ENCODE peak calls at places on chromosomes 3 and 15, in four cellular contexts. I is H1, E is K562, H is HepG2. S is an unnamed sample.

GRCh38 chr15:39786444-39787056 is 3.9 kb upstream of the FSIP1 start:
- DNase-seq in I (no peak), E (peak), H (peak), S (peak)

GRCh38 chr3:82568776-82569338 is 807.4 kb upstream of the GBE1 start:
- DNase-seq in I (no peak), E (no peak), H (peak), S (no peak)

GRCh38 chr3:4600526-4600925 is 107.4 kb downstream of the ITPR1 start:
- DNase-seq in I (no peak), E (no peak), H (no peak), S (no peak)

GRCh38 chr15:74907277-74907870 is 723 bp upstream of the FAM219B start:
- DNase-seq in I (no peak), E (no peak), H (no peak), S (no peak)

GRCh38 chr15:81098884-81099601 is 35.0 kb upstream of the CFAP161 start:
- DNase-seq in I (peak), E (peak), H (no peak), S (peak)

GRCh38 chr3:69647710-69648109 is 91.6 kb upstream of the MITF start:
- DNase-seq in I (no peak), E (no peak), H (no peak), S (no peak)

GRCh38 chr3:168591587-168591986 is 495.9 kb upstream of the GOLIM4 start:
- DNase-seq in I (no peak), E (no peak), H (no peak), S (no peak)

GRCh38 chr15:58734859-58735258 is 14.6 kb downstream of the ADAM10 start:
- DNase-seq in I (no peak), E (no peak), H (no peak), S (no peak)

GRCh38 chr3:171770689-171771620 is 39.3 kb downstream of the PLD1 start:
- DNase-seq in I (no peak), E (peak), H (peak), S (peak)

GRCh38 chr3:161890147-161890625 is 393.6 kb downstream of the OTOL1 start:
- DNase-seq in I (no peak), E (no peak), H (no peak), S (peak)

GRCh38 chr3:149621218-149622005 is 36.4 kb downstream of the WWTR1 start:
- DNase-seq in I (no peak), E (no peak), H (no peak), S (peak)

GRCh38 chr3:188553569-188553968 is 399.6 kb downstream of the LPP start:
- DNase-seq in I (no peak), E (no peak), H (no peak), S (no peak)

GRCh38 chr3:117756580-117756979 is 1047.0 kb downstream of the TUSC7 start:
- DNase-seq in I (no peak), E (no peak), H (no peak), S (peak)

GRCh38 chr3:130702985-130703384 is 43.6 kb downstream of the PIK3R4 start:
- DNase-seq in I (no peak), E (no peak), H (peak), S (no peak)

GRCh38 chr3:138332472-138333073 is 2.9 kb upstream of the NME9 start:
- DNase-seq in I (peak), E (peak), H (peak), S (peak)

GRCh38 chr3:41357271-41357670 is 158.0 kb downstream of the CTNNB1 start:
- DNase-seq in I (no peak), E (no peak), H (no peak), S (no peak)

GRCh38 chr3:99332276-99332675 is 306.1 kb upstream of the COL8A1 start:
- DNase-seq in I (no peak), E (no peak), H (no peak), S (no peak)

GRCh38 chr3:87333393-87333892 is 57.1 kb upstream of the POU1F1 start:
- DNase-seq in I (no peak), E (no peak), H (peak), S (peak)

GRCh38 chr15:41933771-41934170 is 38.6 kb downstream of the EHD4 start:
- DNase-seq in I (no peak), E (no peak), H (no peak), S (peak)

GRCh38 chr15:30859091-30859874 is 44.4 kb upstream of the FAN1 start:
- DNase-seq in I (no peak), E (peak), H (peak), S (peak)

GRCh38 chr3:131348911-131349310 is 32.7 kb upstream of the NUDT16 start:
- DNase-seq in I (no peak), E (no peak), H (no peak), S (no peak)

GRCh38 chr15:98753726-98754125 is 105.4 kb downstream of the IGF1R start:
- DNase-seq in I (no peak), E (no peak), H (no peak), S (no peak)

GRCh38 chr15:88498991-88499390 is 31.5 kb downstream of the MRPS11 start:
- DNase-seq in I (no peak), E (no peak), H (no peak), S (no peak)

GRCh38 chr3:155853214-155854146 is 747 bp downstream of the SLC33A1 start:
- DNase-seq in I (no peak), E (no peak), H (peak), S (peak)

GRCh38 chr3:65714138-65714537 is 324.6 kb downstream of the MAGI1 start:
- DNase-seq in I (no peak), E (no peak), H (no peak), S (peak)

GRCh38 chr3:112656045-112656444 is 15.1 kb upstream of the CCDC80 start:
- DNase-seq in I (no peak), E (no peak), H (no peak), S (peak)

GRCh38 chr3:123660276-123660675 is 75.4 kb upstream of the HACD2 start:
- DNase-seq in I (no peak), E (no peak), H (no peak), S (no peak)

GRCh38 chr3:123661973-123662372 is 77.1 kb upstream of the HACD2 start:
- DNase-seq in I (no peak), E (no peak), H (no peak), S (no peak)

GRCh38 chr3:123658118-123658859 is 73.4 kb upstream of the HACD2 start:
- DNase-seq in I (no peak), E (no peak), H (no peak), S (peak)

GRCh38 chr3:123658860-123659221 is 74.0 kb upstream of the HACD2 start:
- DNase-seq in I (no peak), E (no peak), H (no peak), S (no peak)

GRCh38 chr3:123660900-123661299 is 76.0 kb upstream of the HACD2 start:
- DNase-seq in I (no peak), E (no peak), H (no peak), S (peak)
- H3K9ac ChIP-seq in I (no peak), E (no peak), H (no peak), S (peak)

DNA sequence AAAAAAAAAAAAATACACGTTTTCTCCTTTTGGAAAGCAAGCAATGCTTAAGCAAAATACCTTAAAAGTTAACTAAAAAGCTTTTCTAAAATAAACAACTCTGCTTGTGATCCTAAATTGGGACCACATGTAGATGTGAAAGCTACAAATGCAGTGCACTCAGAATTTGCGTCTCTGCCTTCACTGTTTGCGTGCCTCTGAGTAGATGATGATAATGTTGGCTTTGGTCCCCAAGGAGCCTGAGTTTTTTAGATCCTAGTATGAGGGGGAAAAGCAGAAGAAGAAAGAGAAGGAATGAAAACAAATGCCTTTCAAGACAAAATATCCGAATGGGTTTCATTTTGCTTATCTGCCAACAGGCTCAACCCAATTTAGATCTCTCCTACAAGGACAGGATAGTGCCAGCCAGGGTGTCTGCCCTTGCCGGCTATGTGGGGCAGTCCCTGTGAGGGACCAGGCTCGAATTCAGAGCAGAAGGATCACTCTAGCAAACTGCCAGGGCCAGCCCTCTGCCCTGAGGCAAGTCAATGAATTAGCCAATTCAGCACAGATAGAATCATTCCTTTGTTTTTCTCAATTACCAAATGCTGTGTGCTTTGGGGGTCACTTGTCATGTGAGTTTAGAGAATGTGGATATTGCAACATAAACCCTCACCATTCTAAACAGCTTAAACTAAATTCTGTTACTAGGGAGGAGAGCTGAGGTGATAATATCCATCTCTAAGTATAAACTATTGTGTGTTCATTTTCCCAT is 28.5 kb downstream of the SCG5 start:
- DNase-seq in I (no peak), E (no peak), H (peak), S (peak)
- TF ChIP-seq MAFK in I (no peak), E (no peak), H (peak), S (no peak)

DNA sequence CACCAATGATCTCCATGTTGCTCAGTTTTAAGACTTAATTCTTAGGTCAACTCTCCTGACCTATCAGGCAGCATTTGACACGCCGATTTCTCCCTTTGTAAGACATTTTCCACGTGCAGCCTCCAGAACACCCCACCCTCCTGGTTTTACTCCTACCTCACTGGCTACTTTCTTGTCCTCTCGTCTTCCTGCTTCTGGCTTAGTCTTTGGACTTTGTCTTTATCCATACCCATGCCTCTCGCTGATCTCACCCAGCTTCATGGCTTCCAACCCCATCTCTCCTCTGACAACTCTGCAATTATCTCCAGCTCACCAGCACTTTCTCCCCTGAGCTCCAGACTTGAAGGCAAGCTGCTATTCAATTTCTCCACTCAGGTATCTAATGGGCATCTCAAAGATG is 99.3 kb upstream of the UMPS start:
- DNase-seq in I (no peak), E (no peak), H (no peak), S (no peak)
- H3K9ac ChIP-seq in I (no peak), E (no peak), H (no peak), S (no peak)

DNA sequence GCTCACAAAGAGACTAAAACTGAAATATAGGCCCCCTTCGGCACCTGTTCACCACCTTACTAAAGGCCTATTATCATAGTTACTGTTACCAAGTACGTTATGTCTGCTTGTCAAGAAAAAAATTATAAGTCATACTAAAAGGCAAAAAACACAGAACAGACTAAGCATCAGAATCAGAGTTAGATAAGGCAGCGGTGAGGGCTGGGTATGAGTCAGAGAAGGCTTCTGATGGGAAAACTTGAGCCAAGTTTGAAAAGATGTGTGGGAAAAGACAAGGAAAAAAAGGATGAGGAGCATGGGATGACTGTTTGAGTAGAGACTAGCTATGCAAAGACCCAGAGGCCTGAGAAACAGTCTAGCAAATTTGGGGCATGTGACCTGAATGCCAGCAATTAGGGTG is 387.2 kb upstream of the SGO1 start:
- DNase-seq in I (no peak), E (no peak), H (no peak), S (peak)
- TF ChIP-seq MAFK in I (no peak), E (no peak), H (no peak), S (no peak)

GRCh38 chr15:65979837-65980236 is 110.5 kb downstream of the RAB11A start:
- DNase-seq in I (no peak), E (no peak), H (no peak), S (no peak)

GRCh38 chr15:65981837-65982696 is 112.8 kb downstream of the RAB11A start:
- DNase-seq in I (peak), E (peak), H (peak), S (no peak)

GRCh38 chr15:65982941-65983340 is 113.7 kb downstream of the RAB11A start:
- DNase-seq in I (no peak), E (no peak), H (no peak), S (no peak)

GRCh38 chr15:65980824-65981456 is 111.6 kb downstream of the RAB11A start:
- DNase-seq in I (peak), E (peak), H (peak), S (peak)

DNA sequence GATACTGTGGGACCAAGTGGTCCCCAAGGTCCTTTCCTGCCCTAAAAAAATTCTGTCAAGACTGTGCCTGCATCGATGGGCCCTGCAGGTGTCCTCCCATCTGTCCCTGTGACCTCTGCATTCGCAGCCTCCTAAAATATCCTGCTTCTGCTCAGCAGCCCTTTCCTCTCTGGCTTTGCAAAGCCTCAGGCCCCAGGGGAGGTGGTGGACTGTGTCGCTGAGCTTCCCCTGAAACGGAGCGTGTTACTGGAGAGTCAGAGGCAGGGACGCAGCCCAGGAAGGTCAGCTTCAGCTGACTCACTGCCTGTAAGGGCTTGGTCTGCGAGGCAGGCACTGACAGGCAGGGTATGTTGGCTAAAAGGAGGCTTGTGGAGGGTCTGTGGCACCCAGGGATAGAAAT is 110.0 kb downstream of the RAB11A start:
- DNase-seq in I (no peak), E (no peak), H (no peak), S (peak)
- H3K9ac ChIP-seq in I (no peak), E (no peak), H (no peak), S (no peak)